ENCODE peak calls at places on chromosomes 12 and 14, in four cellular contexts. P is HEK293T, Q is HTR-8/SVneo, E is left ventricle myocardium superior. G is an unnamed sample.

GRCh38 chr12:19075711-19076340 is 53.7 kb upstream of the PLEKHA5 start:
- DNase-seq in P (no peak), Q (no peak), E (no peak), G (no peak)

GRCh38 chr12:45789025-45789424 is 59.5 kb downstream of the ARID2 start:
- DNase-seq in P (no peak), Q (no peak), E (no peak), G (no peak)

GRCh38 chr12:132560831-132561783 is 49.3 kb downstream of the LRCOL1 start:
- DNase-seq in P (peak), Q (peak), E (peak), G (peak)

GRCh38 chr12:67991158-67991557 is 1.9 kb downstream of the IFNG-AS1 start:
- DNase-seq in P (no peak), Q (no peak), E (no peak), G (no peak)

GRCh38 chr12:3496964-3497363 is 6.0 kb downstream of the PRMT8 start:
- DNase-seq in P (peak), Q (no peak), E (no peak), G (no peak)

GRCh38 chr12:132228535-132229422 is 84.5 kb downstream of the NOC4L start:
- DNase-seq in P (no peak), Q (no peak), E (no peak), G (no peak)

GRCh38 chr14:92863281-92863680 is 59.7 kb upstream of the CHGA start:
- DNase-seq in P (no peak), Q (no peak), E (no peak), G (no peak)

GRCh38 chr14:52835122-52835903 is 43.9 kb upstream of the GNPNAT1 start:
- DNase-seq in P (peak), Q (peak), E (no peak), G (peak)

G was measured in nephron progenitor cell.